ENCODE peak calls at places on chromosomes 12 and 14, in six cellular contexts. A is ACHN; J is neuronal stem cell; Q is WTC11; C is occipital lobe; V is activated naive CD4-positive, alpha-beta T cell treated with anti-CD3 and anti-CD28 coated beads for 36 hours. H is an unnamed sample.

GRCh38 chr14:90545966-90546751 is 149.3 kb downstream of the CALM1 start:
- DNase-seq in Q (no peak), J (no peak), C (peak), A (no peak), V (no peak), H (no peak)

GRCh38 chr12:107847430-107847829 is 72.9 kb downstream of the ASCL4 start:
- DNase-seq in J (no peak), V (no peak), C (no peak), A (no peak), Q (no peak), H (no peak)

GRCh38 chr12:127146991-127147718 is 1119.8 kb upstream of the TMEM132C start:
- DNase-seq in A (no peak), Q (no peak), J (no peak), C (no peak), V (no peak), H (no peak)

GRCh38 chr14:23183479-23183878 is at the start of gene SLC7A8:
- DNase-seq in Q (peak), C (peak), J (no peak), A (no peak), V (peak), H (no peak)

GRCh38 chr14:94522115-94522724 is 13.0 kb upstream of the SERPINA12 start:
- DNase-seq in C (no peak), J (no peak), A (no peak), V (no peak), Q (no peak), H (no peak)

GRCh38 chr14:68777644-68778043 is 15.2 kb downstream of the ZFP36L1 start:
- DNase-seq in Q (no peak), C (no peak), V (no peak), A (no peak), J (no peak), H (no peak)

GRCh38 chr14:105313381-105314286 is 914 bp upstream of the PACS2 start:
- DNase-seq in C (no peak), Q (peak), V (peak), A (no peak), J (peak), H (no peak)

GRCh38 chr14:74526854-74527585 is 33.5 kb downstream of the ISCA2 start:
- DNase-seq in J (no peak), V (no peak), Q (peak), A (no peak), C (no peak), H (no peak)

GRCh38 chr14:66696326-66696725 is 188.4 kb downstream of the GPHN start:
- DNase-seq in Q (no peak), V (no peak), J (no peak), A (no peak), C (no peak), H (no peak)

GRCh38 chr14:30214456-30215090 is 286.9 kb upstream of the PRKD1 start:
- DNase-seq in A (peak), J (peak), Q (no peak), C (peak), V (peak), H (peak)

GRCh38 chr12:117853600-117853999 is 115.2 kb downstream of the KSR2 start:
- DNase-seq in V (no peak), C (no peak), Q (no peak), A (peak), J (no peak), H (no peak)

GRCh38 chr14:105198588-105198987 is 17.5 kb upstream of the NUDT14 start:
- DNase-seq in Q (no peak), V (no peak), A (no peak), J (no peak), C (no peak), H (no peak)

GRCh38 chr12:120404271-120404670 is 33.6 kb upstream of the COX6A1 start:
- DNase-seq in J (no peak), C (no peak), V (no peak), A (no peak), Q (no peak), H (no peak)

GRCh38 chr12:102776041-102776440 is 141.0 kb downstream of the PAH start:
- DNase-seq in V (no peak), C (no peak), J (no peak), Q (no peak), A (no peak), H (no peak)

GRCh38 chr14:75406102-75406501 is 21.7 kb upstream of the JDP2 start:
- DNase-seq in C (no peak), A (no peak), V (no peak), J (no peak), Q (no peak), H (no peak)

H was measured in NT2/D1.